ENCODE peak calls at places on chromosome 22, in four cellular contexts. One of them, this sample, is unnamed.
A peak's percentile ranks its signal among the peaks of the same experiment; 100 is the strongest.

GRCh38 chr22:46424496-46424895 is 89.0 kb downstream of the TRMU start:
- DNase-seq in A549: no peak
- DNase-seq in IMR-90: no peak
- DNase-seq in K562: no peak
- DNase-seq in this sample: no peak

GRCh38 chr22:46619240-46619829 is 851 bp upstream of the GRAMD4 start:
- DNase-seq in K562: no peak
- DNase-seq in IMR-90: no peak
- DNase-seq in A549: no peak
- DNase-seq in this sample: no peak

GRCh38 chr22:47807506-47807905 is 1045.1 kb downstream of the TBC1D22A start:
- DNase-seq in IMR-90: no peak
- DNase-seq in A549: no peak
- DNase-seq in K562: no peak
- DNase-seq in this sample: no peak

GRCh38 chr22:30280495-30280894 is 8.8 kb downstream of the CASTOR1 start:
- DNase-seq in IMR-90: peak; percentile 77
- DNase-seq in A549: no peak
- DNase-seq in K562: no peak
- DNase-seq in this sample: no peak

GRCh38 chr22:30185129-30185528 is 61.4 kb downstream of the LIF start:
- DNase-seq in IMR-90: peak; percentile 71
- DNase-seq in A549: no peak
- DNase-seq in K562: no peak
- DNase-seq in this sample: no peak

GRCh38 chr22:27420817-27421361 is 380.7 kb downstream of the MN1 start:
- DNase-seq in A549: no peak
- DNase-seq in K562: no peak
- DNase-seq in IMR-90: peak; percentile 95
- DNase-seq in this sample: no peak

GRCh38 chr22:48178536-48178935 is 1416.1 kb downstream of the TBC1D22A start:
- DNase-seq in K562: no peak
- DNase-seq in A549: no peak
- DNase-seq in IMR-90: no peak
- DNase-seq in this sample: no peak

GRCh38 chr22:32587449-32587848 is 112.8 kb downstream of the FBXO7 start:
- DNase-seq in A549: no peak
- DNase-seq in K562: no peak
- DNase-seq in IMR-90: no peak
- DNase-seq in this sample: no peak

GRCh38 chr22:47295226-47295901 is 532.9 kb downstream of the TBC1D22A start:
- DNase-seq in IMR-90: no peak
- DNase-seq in K562: no peak
- DNase-seq in A549: no peak
- DNase-seq in this sample: peak; percentile 9

GRCh38 chr22:33883561-33883960 is 36.7 kb downstream of the LARGE1 start:
- DNase-seq in A549: no peak
- DNase-seq in IMR-90: no peak
- DNase-seq in K562: no peak
- DNase-seq in this sample: no peak
- TF ChIP-seq RCOR1 in A549: no peak
- TF ChIP-seq RCOR1 in IMR-90: no peak
- TF ChIP-seq RCOR1 in K562: no peak
- TF ChIP-seq RCOR1 in this sample: no peak

GRCh38 chr22:37464181-37464580 is 22.0 kb downstream of the MFNG start:
- DNase-seq in A549: no peak
- DNase-seq in K562: no peak
- DNase-seq in IMR-90: no peak
- DNase-seq in this sample: peak; percentile 86

GRCh38 chr22:37462426-37462825 is 23.8 kb downstream of the MFNG start:
- DNase-seq in K562: no peak
- DNase-seq in A549: no peak
- DNase-seq in IMR-90: no peak
- DNase-seq in this sample: peak; percentile 69

GRCh38 chr22:37465721-37466120 is 20.5 kb downstream of the MFNG start:
- DNase-seq in A549: no peak
- DNase-seq in K562: no peak
- DNase-seq in IMR-90: no peak
- DNase-seq in this sample: no peak

GRCh38 chr22:37460684-37461083 is 25.5 kb downstream of the MFNG start:
- DNase-seq in IMR-90: no peak
- DNase-seq in K562: no peak
- DNase-seq in A549: no peak
- DNase-seq in this sample: no peak

GRCh38 chr22:37462983-37463382 is 23.2 kb downstream of the MFNG start:
- DNase-seq in IMR-90: peak; percentile 49
- DNase-seq in A549: no peak
- DNase-seq in K562: peak; percentile 37
- DNase-seq in this sample: no peak
- TF ChIP-seq RCOR1 in IMR-90: no peak
- TF ChIP-seq RCOR1 in A549: no peak
- TF ChIP-seq RCOR1 in K562: no peak
- TF ChIP-seq RCOR1 in this sample: no peak

DNA sequence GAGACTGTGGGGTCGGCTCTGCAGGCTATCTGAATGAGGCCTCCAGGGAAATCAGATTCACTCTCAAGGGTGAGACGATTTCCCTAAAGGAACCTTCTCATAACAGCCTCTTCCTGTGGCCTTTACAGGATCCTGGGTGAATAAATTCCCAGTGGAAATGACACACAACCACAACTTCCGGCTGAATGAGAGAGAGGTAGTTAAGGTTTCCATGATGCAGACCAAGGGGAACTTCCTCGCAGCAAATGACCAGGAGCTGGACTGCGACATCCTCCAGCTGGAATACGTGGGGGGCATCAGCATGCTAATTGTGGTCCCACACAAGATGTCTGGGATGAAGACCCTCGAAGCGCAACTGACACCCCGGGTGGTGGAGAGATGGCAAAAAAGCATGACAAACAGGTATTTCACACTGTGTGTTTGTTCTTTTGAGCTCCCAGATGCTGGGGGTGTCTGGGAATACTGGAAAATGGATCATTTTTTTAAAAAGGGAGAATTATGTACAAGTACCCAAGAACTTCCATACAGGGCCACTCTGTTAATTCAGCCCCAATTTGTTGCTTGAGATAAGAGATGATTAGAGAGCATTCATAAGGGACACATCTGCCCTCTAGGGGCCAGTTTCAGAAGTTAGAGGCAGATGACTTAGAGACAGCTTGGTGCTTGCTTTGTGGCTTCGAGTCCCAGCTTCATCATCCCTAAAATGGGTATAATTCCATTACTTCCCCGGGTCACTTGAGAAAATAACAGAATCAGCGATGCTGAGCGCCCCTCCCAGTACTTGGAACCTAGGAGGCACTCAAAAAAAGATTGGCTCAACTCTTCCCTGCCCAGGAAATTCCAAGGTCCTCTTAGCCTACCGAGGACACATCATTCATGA is 10.2 kb downstream of the SERPIND1 start:
- DNase-seq in IMR-90: peak; percentile 74
- DNase-seq in K562: peak; percentile 98
- DNase-seq in A549: peak; percentile 30
- DNase-seq in this sample: peak; percentile 59
- TF ChIP-seq RCOR1 in IMR-90: no peak
- TF ChIP-seq RCOR1 in K562: peak; percentile 93
- TF ChIP-seq RCOR1 in A549: no peak
- TF ChIP-seq RCOR1 in this sample: no peak

GRCh38 chr22:25739659-25740344 is 2.2 kb upstream of the MYO18B start:
- DNase-seq in A549: no peak
- DNase-seq in IMR-90: no peak
- DNase-seq in K562: no peak
- DNase-seq in this sample: no peak
- TF ChIP-seq RCOR1 in A549: no peak
- TF ChIP-seq RCOR1 in IMR-90: no peak
- TF ChIP-seq RCOR1 in K562: no peak
- TF ChIP-seq RCOR1 in this sample: no peak

DNA sequence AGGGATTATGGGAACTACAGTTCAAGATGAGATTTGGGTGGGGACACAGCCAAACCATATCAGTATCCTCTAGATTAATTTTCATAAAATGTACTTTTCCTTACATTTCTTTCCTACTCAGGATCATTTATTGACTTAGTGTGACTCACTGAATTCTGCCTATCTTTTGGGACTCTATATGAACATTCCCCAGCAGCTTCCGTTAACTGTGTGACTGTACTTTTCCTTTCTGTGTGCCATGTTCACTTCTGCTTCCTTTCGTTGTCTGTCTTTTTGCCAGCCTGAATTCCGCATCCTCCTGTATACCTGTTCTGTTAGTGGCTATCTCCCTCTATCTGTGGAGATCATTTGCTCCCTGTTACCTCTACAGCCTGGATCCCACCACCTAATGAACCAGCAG is 48.8 kb downstream of the SPECC1L start:
- DNase-seq in IMR-90: peak; percentile 74
- DNase-seq in K562: no peak
- DNase-seq in A549: no peak
- DNase-seq in this sample: no peak
- TF ChIP-seq RCOR1 in IMR-90: no peak
- TF ChIP-seq RCOR1 in K562: no peak
- TF ChIP-seq RCOR1 in A549: no peak
- TF ChIP-seq RCOR1 in this sample: no peak

GRCh38 chr22:20246368-20247009 is 21.6 kb downstream of the RTN4R start:
- DNase-seq in IMR-90: no peak
- DNase-seq in K562: no peak
- DNase-seq in A549: no peak
- DNase-seq in this sample: no peak

GRCh38 chr22:20244744-20245576 is 23.2 kb downstream of the RTN4R start:
- DNase-seq in K562: peak; percentile 79
- DNase-seq in A549: no peak
- DNase-seq in IMR-90: no peak
- DNase-seq in this sample: peak; percentile 66

GRCh38 chr22:20244250-20244648 is 23.9 kb downstream of the RTN4R start:
- DNase-seq in A549: no peak
- DNase-seq in K562: no peak
- DNase-seq in IMR-90: no peak
- DNase-seq in this sample: no peak

GRCh38 chr22:20247010-20247505 is 21.1 kb downstream of the RTN4R start:
- DNase-seq in K562: peak; percentile 92
- DNase-seq in A549: no peak
- DNase-seq in IMR-90: peak; percentile 39
- DNase-seq in this sample: no peak

DNA sequence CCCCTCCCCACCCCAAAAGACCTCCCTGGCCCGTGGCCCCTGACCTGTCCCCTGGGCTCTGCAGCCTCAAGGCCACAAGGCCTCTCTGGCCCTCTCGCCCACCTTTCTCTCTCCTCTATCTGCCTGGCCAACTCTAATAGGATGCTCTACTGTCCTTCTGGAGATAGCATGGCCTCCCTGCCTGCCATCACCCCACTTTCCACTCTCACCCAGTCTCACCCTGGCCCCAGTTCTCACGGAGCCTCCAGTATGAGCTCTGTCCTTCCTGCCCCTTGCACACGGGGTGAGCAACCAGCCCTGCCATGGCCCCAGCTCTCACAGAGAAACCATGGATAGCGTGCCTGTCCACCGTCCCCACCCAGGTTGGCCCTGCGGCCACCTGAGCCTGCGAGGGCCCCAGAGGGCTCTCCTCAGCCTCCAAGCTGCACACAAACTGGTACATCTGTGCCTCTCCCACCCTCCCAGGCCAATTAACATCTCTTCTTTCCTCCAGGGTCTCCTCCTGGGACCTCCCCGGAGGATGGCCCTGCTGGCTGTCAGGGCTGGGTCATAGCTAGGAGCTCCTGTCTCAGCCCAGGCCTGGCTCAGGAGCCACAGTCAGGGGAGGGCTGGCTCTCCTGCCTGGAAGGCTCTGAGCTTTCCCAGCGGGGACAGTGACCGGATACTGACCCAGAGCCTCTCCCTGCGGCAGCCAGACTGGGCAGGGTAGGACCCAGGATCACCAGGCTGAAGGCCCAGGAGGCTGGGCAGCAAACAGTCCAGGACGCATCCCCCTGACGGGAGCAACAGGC is 22.3 kb downstream of the RTN4R start:
- DNase-seq in IMR-90: no peak
- DNase-seq in A549: no peak
- DNase-seq in K562: no peak
- DNase-seq in this sample: no peak
- TF ChIP-seq RCOR1 in IMR-90: no peak
- TF ChIP-seq RCOR1 in A549: no peak
- TF ChIP-seq RCOR1 in K562: no peak
- TF ChIP-seq RCOR1 in this sample: no peak

DNA sequence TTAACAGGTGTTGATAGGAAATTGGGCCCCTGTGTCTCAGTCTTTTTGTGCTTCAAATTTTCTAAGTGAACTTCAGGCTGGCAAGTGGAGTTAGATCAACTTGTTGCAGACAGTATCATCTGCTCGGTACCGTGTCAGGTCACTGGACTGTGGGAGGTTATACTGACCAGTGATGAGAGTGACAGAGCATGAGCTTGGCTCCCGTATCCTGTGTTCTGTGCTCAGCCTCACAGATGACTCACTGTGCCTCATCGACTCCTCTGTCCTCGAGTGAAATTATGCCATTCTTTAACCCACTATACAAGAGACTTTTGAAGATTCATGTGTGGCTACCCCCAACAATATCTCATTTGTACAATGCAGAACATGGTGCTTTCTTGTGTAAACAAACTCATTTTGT is 7.9 kb downstream of the GRAP2 start:
- DNase-seq in A549: no peak
- DNase-seq in IMR-90: peak; percentile 8
- DNase-seq in K562: peak; percentile 22
- DNase-seq in this sample: no peak
- TF ChIP-seq RCOR1 in A549: no peak
- TF ChIP-seq RCOR1 in IMR-90: no peak
- TF ChIP-seq RCOR1 in K562: no peak
- TF ChIP-seq RCOR1 in this sample: no peak

DNA sequence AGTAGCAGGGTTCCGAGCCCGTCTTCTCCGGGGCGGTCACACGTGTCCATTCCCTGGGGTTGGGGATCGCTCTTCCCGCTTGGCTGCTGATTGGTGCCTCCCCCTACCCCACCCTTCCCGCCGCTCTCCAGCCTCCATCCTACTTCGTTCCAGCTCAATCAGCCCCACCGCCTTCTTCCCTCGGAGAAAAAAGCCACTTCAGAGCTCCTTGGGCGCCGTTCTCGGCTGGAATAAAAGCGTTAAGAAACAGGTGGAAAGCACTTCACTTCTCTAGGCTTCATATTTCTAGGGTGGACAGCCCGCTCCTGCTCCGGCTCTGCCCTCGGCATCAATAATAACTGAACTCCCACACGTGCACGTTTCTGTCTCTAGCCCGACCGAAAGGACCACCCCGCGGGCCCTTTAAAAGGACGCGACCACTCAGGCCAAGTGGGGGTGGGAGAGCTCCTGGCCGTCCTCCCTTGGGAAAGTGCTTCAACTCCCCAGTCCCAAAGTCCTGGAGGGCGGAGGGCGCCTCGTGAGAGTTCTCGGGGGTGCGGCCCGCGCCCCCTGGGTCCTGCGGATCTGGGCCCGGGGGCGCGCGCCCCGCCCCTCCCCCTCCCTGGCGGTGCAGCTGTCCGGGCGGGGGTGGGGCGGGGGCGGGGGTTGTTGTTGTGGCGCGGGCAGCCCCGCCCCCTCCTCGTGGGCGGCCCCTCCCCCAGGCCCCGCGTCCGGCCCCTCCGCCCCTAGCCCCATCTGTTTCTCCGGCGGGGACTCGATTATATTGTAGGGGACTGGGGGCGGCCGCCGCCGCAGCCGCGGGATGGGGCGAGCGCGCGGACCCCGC is at the start of gene CECR2:
- DNase-seq in IMR-90: no peak
- DNase-seq in K562: peak; percentile 86
- DNase-seq in A549: no peak
- DNase-seq in this sample: peak; percentile 54
- TF ChIP-seq RCOR1 in IMR-90: no peak
- TF ChIP-seq RCOR1 in K562: no peak
- TF ChIP-seq RCOR1 in A549: no peak
- TF ChIP-seq RCOR1 in this sample: no peak